ENCODE peak calls at places on chromosomes 13 and 19, in six cellular contexts. One of them, this sample, is unnamed.

GRCh38 chr19:6210091-6210490 is 69.7 kb downstream of the MLLT1 start:
- DNase-seq in stimulated activated CD8-positive, alpha-beta memory T cell treated with anti-CD3 and anti-CD28 coated beads, Interleukin-7, amount 100 ng/mL, for 4 hours: no peak
- DNase-seq in astrocyte of the spinal cord: no peak
- DNase-seq in activated CD4-positive, CD25-positive, alpha-beta regulatory T cell treated with anti-CD3 and anti-CD28 coated beads, Interleukin-2, amount 50 U/mL, for 16 hours: no peak
- DNase-seq in dorsolateral prefrontal cortex: no peak
- DNase-seq in NCI-H2171: no peak
- DNase-seq in this sample: no peak

GRCh38 chr13:102846261-102847015 is 606 bp downstream of the ERCC5 start:
- DNase-seq in stimulated activated CD8-positive, alpha-beta memory T cell treated with anti-CD3 and anti-CD28 coated beads, Interleukin-7, amount 100 ng/mL, for 4 hours: no peak
- DNase-seq in dorsolateral prefrontal cortex: no peak
- DNase-seq in activated CD4-positive, CD25-positive, alpha-beta regulatory T cell treated with anti-CD3 and anti-CD28 coated beads, Interleukin-2, amount 50 U/mL, for 16 hours: no peak
- DNase-seq in astrocyte of the spinal cord: peak
- DNase-seq in NCI-H2171: peak
- DNase-seq in this sample: peak

GRCh38 chr19:34512254-34512796 is 30.8 kb downstream of the WTIP start:
- DNase-seq in stimulated activated CD8-positive, alpha-beta memory T cell treated with anti-CD3 and anti-CD28 coated beads, Interleukin-7, amount 100 ng/mL, for 4 hours: no peak
- DNase-seq in NCI-H2171: no peak
- DNase-seq in dorsolateral prefrontal cortex: no peak
- DNase-seq in activated CD4-positive, CD25-positive, alpha-beta regulatory T cell treated with anti-CD3 and anti-CD28 coated beads, Interleukin-2, amount 50 U/mL, for 16 hours: no peak
- DNase-seq in astrocyte of the spinal cord: no peak
- DNase-seq in this sample: no peak

GRCh38 chr13:51894239-51894638 is 32.5 kb downstream of the CCDC70 start:
- DNase-seq in stimulated activated CD8-positive, alpha-beta memory T cell treated with anti-CD3 and anti-CD28 coated beads, Interleukin-7, amount 100 ng/mL, for 4 hours: no peak
- DNase-seq in activated CD4-positive, CD25-positive, alpha-beta regulatory T cell treated with anti-CD3 and anti-CD28 coated beads, Interleukin-2, amount 50 U/mL, for 16 hours: no peak
- DNase-seq in NCI-H2171: no peak
- DNase-seq in astrocyte of the spinal cord: no peak
- DNase-seq in dorsolateral prefrontal cortex: no peak
- DNase-seq in this sample: no peak

GRCh38 chr19:35779033-35779432 is 3.7 kb downstream of the ARHGAP33 start:
- DNase-seq in dorsolateral prefrontal cortex: peak
- DNase-seq in activated CD4-positive, CD25-positive, alpha-beta regulatory T cell treated with anti-CD3 and anti-CD28 coated beads, Interleukin-2, amount 50 U/mL, for 16 hours: no peak
- DNase-seq in NCI-H2171: no peak
- DNase-seq in stimulated activated CD8-positive, alpha-beta memory T cell treated with anti-CD3 and anti-CD28 coated beads, Interleukin-7, amount 100 ng/mL, for 4 hours: no peak
- DNase-seq in astrocyte of the spinal cord: no peak
- DNase-seq in this sample: no peak

GRCh38 chr13:60165391-60166099 is 1.8 kb upstream of the DIAPH3 start:
- DNase-seq in NCI-H2171: no peak
- DNase-seq in stimulated activated CD8-positive, alpha-beta memory T cell treated with anti-CD3 and anti-CD28 coated beads, Interleukin-7, amount 100 ng/mL, for 4 hours: no peak
- DNase-seq in dorsolateral prefrontal cortex: no peak
- DNase-seq in astrocyte of the spinal cord: no peak
- DNase-seq in activated CD4-positive, CD25-positive, alpha-beta regulatory T cell treated with anti-CD3 and anti-CD28 coated beads, Interleukin-2, amount 50 U/mL, for 16 hours: no peak
- DNase-seq in this sample: no peak

GRCh38 chr13:67186985-67187569 is 43.1 kb downstream of the PCDH9 start:
- DNase-seq in dorsolateral prefrontal cortex: no peak
- DNase-seq in NCI-H2171: no peak
- DNase-seq in astrocyte of the spinal cord: peak
- DNase-seq in stimulated activated CD8-positive, alpha-beta memory T cell treated with anti-CD3 and anti-CD28 coated beads, Interleukin-7, amount 100 ng/mL, for 4 hours: no peak
- DNase-seq in activated CD4-positive, CD25-positive, alpha-beta regulatory T cell treated with anti-CD3 and anti-CD28 coated beads, Interleukin-2, amount 50 U/mL, for 16 hours: no peak
- DNase-seq in this sample: no peak

GRCh38 chr19:41303941-41304340 is 6.0 kb upstream of the CCDC97 start:
- DNase-seq in astrocyte of the spinal cord: no peak
- DNase-seq in dorsolateral prefrontal cortex: no peak
- DNase-seq in stimulated activated CD8-positive, alpha-beta memory T cell treated with anti-CD3 and anti-CD28 coated beads, Interleukin-7, amount 100 ng/mL, for 4 hours: no peak
- DNase-seq in NCI-H2171: no peak
- DNase-seq in activated CD4-positive, CD25-positive, alpha-beta regulatory T cell treated with anti-CD3 and anti-CD28 coated beads, Interleukin-2, amount 50 U/mL, for 16 hours: no peak
- DNase-seq in this sample: no peak

GRCh38 chr13:105316731-105317130 is 1218.7 kb downstream of the EFNB2 start:
- DNase-seq in dorsolateral prefrontal cortex: no peak
- DNase-seq in activated CD4-positive, CD25-positive, alpha-beta regulatory T cell treated with anti-CD3 and anti-CD28 coated beads, Interleukin-2, amount 50 U/mL, for 16 hours: no peak
- DNase-seq in NCI-H2171: no peak
- DNase-seq in astrocyte of the spinal cord: no peak
- DNase-seq in stimulated activated CD8-positive, alpha-beta memory T cell treated with anti-CD3 and anti-CD28 coated beads, Interleukin-7, amount 100 ng/mL, for 4 hours: no peak
- DNase-seq in this sample: no peak

GRCh38 chr19:425056-425455 is 16.1 kb upstream of the C2CD4C start:
- DNase-seq in dorsolateral prefrontal cortex: no peak
- DNase-seq in NCI-H2171: no peak
- DNase-seq in stimulated activated CD8-positive, alpha-beta memory T cell treated with anti-CD3 and anti-CD28 coated beads, Interleukin-7, amount 100 ng/mL, for 4 hours: no peak
- DNase-seq in astrocyte of the spinal cord: no peak
- DNase-seq in activated CD4-positive, CD25-positive, alpha-beta regulatory T cell treated with anti-CD3 and anti-CD28 coated beads, Interleukin-2, amount 50 U/mL, for 16 hours: no peak
- DNase-seq in this sample: no peak

GRCh38 chr19:14479985-14480694 is 5.0 kb upstream of the PTGER1 start:
- DNase-seq in dorsolateral prefrontal cortex: peak
- DNase-seq in NCI-H2171: no peak
- DNase-seq in activated CD4-positive, CD25-positive, alpha-beta regulatory T cell treated with anti-CD3 and anti-CD28 coated beads, Interleukin-2, amount 50 U/mL, for 16 hours: peak
- DNase-seq in stimulated activated CD8-positive, alpha-beta memory T cell treated with anti-CD3 and anti-CD28 coated beads, Interleukin-7, amount 100 ng/mL, for 4 hours: peak
- DNase-seq in astrocyte of the spinal cord: no peak
- DNase-seq in this sample: peak

GRCh38 chr13:27920677-27921420 is 1.0 kb downstream of the PDX1 start:
- DNase-seq in activated CD4-positive, CD25-positive, alpha-beta regulatory T cell treated with anti-CD3 and anti-CD28 coated beads, Interleukin-2, amount 50 U/mL, for 16 hours: no peak
- DNase-seq in dorsolateral prefrontal cortex: no peak
- DNase-seq in astrocyte of the spinal cord: no peak
- DNase-seq in stimulated activated CD8-positive, alpha-beta memory T cell treated with anti-CD3 and anti-CD28 coated beads, Interleukin-7, amount 100 ng/mL, for 4 hours: no peak
- DNase-seq in NCI-H2171: no peak
- DNase-seq in this sample: peak

GRCh38 chr13:73109288-73109899 is 50.6 kb downstream of the KLF5 start:
- DNase-seq in astrocyte of the spinal cord: no peak
- DNase-seq in dorsolateral prefrontal cortex: no peak
- DNase-seq in activated CD4-positive, CD25-positive, alpha-beta regulatory T cell treated with anti-CD3 and anti-CD28 coated beads, Interleukin-2, amount 50 U/mL, for 16 hours: no peak
- DNase-seq in NCI-H2171: no peak
- DNase-seq in stimulated activated CD8-positive, alpha-beta memory T cell treated with anti-CD3 and anti-CD28 coated beads, Interleukin-7, amount 100 ng/mL, for 4 hours: no peak
- DNase-seq in this sample: no peak

GRCh38 chr13:29994911-29995601 is 144.6 kb upstream of the UBL3 start:
- DNase-seq in dorsolateral prefrontal cortex: no peak
- DNase-seq in astrocyte of the spinal cord: no peak
- DNase-seq in activated CD4-positive, CD25-positive, alpha-beta regulatory T cell treated with anti-CD3 and anti-CD28 coated beads, Interleukin-2, amount 50 U/mL, for 16 hours: no peak
- DNase-seq in stimulated activated CD8-positive, alpha-beta memory T cell treated with anti-CD3 and anti-CD28 coated beads, Interleukin-7, amount 100 ng/mL, for 4 hours: no peak
- DNase-seq in NCI-H2171: no peak
- DNase-seq in this sample: peak

GRCh38 chr13:44151474-44151873 is 222.2 kb upstream of the SERP2 start:
- DNase-seq in astrocyte of the spinal cord: no peak
- DNase-seq in activated CD4-positive, CD25-positive, alpha-beta regulatory T cell treated with anti-CD3 and anti-CD28 coated beads, Interleukin-2, amount 50 U/mL, for 16 hours: no peak
- DNase-seq in dorsolateral prefrontal cortex: no peak
- DNase-seq in stimulated activated CD8-positive, alpha-beta memory T cell treated with anti-CD3 and anti-CD28 coated beads, Interleukin-7, amount 100 ng/mL, for 4 hours: no peak
- DNase-seq in NCI-H2171: no peak
- DNase-seq in this sample: no peak

GRCh38 chr19:51808333-51808986 is 13.5 kb downstream of the FPR3 start:
- DNase-seq in dorsolateral prefrontal cortex: no peak
- DNase-seq in stimulated activated CD8-positive, alpha-beta memory T cell treated with anti-CD3 and anti-CD28 coated beads, Interleukin-7, amount 100 ng/mL, for 4 hours: no peak
- DNase-seq in activated CD4-positive, CD25-positive, alpha-beta regulatory T cell treated with anti-CD3 and anti-CD28 coated beads, Interleukin-2, amount 50 U/mL, for 16 hours: no peak
- DNase-seq in astrocyte of the spinal cord: peak
- DNase-seq in NCI-H2171: no peak
- DNase-seq in this sample: no peak

This sample was measured in mesenchymal stem cell.